ENCODE peak calls at places on chromosomes 12 and 14, in six cellular contexts. One of them, this sample, is unnamed.

GRCh38 chr12:27541031-27541719 is 17.2 kb downstream of the PPFIBP1 start:
- DNase-seq in iPS DF 19.7: no peak
- DNase-seq in NCI-H345: no peak
- DNase-seq in NCI-H748 treated with DMSO at 0.1 percent for 48 hours: no peak
- DNase-seq in HT1080: no peak
- DNase-seq in fibroblast of mammary gland: no peak
- DNase-seq in this sample: no peak

GRCh38 chr14:58150243-58150805 is 1.7 kb downstream of the ARMH4 start:
- DNase-seq in NCI-H345: no peak
- DNase-seq in iPS DF 19.7: no peak
- DNase-seq in HT1080: no peak
- DNase-seq in NCI-H748 treated with DMSO at 0.1 percent for 48 hours: no peak
- DNase-seq in fibroblast of mammary gland: no peak
- DNase-seq in this sample: no peak

GRCh38 chr12:125983094-125983783 is 918.0 kb downstream of the AACS start:
- DNase-seq in HT1080: peak
- DNase-seq in NCI-H345: no peak
- DNase-seq in fibroblast of mammary gland: no peak
- DNase-seq in iPS DF 19.7: peak
- DNase-seq in NCI-H748 treated with DMSO at 0.1 percent for 48 hours: peak
- DNase-seq in this sample: no peak

GRCh38 chr12:100141666-100141997 is 1.0 kb downstream of the BLTP3B start:
- DNase-seq in HT1080: peak
- DNase-seq in NCI-H345: no peak
- DNase-seq in fibroblast of mammary gland: peak
- DNase-seq in iPS DF 19.7: no peak
- DNase-seq in NCI-H748 treated with DMSO at 0.1 percent for 48 hours: no peak
- DNase-seq in this sample: no peak

GRCh38 chr14:105119410-105120025 is 49.1 kb downstream of the JAG2 start:
- DNase-seq in NCI-H748 treated with DMSO at 0.1 percent for 48 hours: no peak
- DNase-seq in NCI-H345: no peak
- DNase-seq in iPS DF 19.7: no peak
- DNase-seq in fibroblast of mammary gland: no peak
- DNase-seq in HT1080: no peak
- DNase-seq in this sample: no peak

GRCh38 chr12:121009744-121010143 is 6.5 kb downstream of the C12orf43 start:
- DNase-seq in NCI-H748 treated with DMSO at 0.1 percent for 48 hours: no peak
- DNase-seq in NCI-H345: no peak
- DNase-seq in HT1080: peak
- DNase-seq in fibroblast of mammary gland: peak
- DNase-seq in iPS DF 19.7: no peak
- DNase-seq in this sample: no peak

GRCh38 chr14:77544571-77544970 is 46.0 kb upstream of the ISM2 start:
- DNase-seq in NCI-H345: no peak
- DNase-seq in fibroblast of mammary gland: no peak
- DNase-seq in iPS DF 19.7: no peak
- DNase-seq in NCI-H748 treated with DMSO at 0.1 percent for 48 hours: no peak
- DNase-seq in HT1080: no peak
- DNase-seq in this sample: no peak

GRCh38 chr14:69077841-69078240 is 75.1 kb downstream of the DCAF5 start:
- DNase-seq in NCI-H345: no peak
- DNase-seq in NCI-H748 treated with DMSO at 0.1 percent for 48 hours: no peak
- DNase-seq in fibroblast of mammary gland: peak
- DNase-seq in iPS DF 19.7: no peak
- DNase-seq in HT1080: peak
- DNase-seq in this sample: no peak

GRCh38 chr14:60164404-60164716 is 838 bp downstream of the DHRS7 start:
- DNase-seq in HT1080: no peak
- DNase-seq in fibroblast of mammary gland: no peak
- DNase-seq in NCI-H748 treated with DMSO at 0.1 percent for 48 hours: no peak
- DNase-seq in NCI-H345: no peak
- DNase-seq in iPS DF 19.7: no peak
- DNase-seq in this sample: no peak

GRCh38 chr12:81365284-81365683 is 287.4 kb downstream of the ACSS3 start:
- DNase-seq in NCI-H345: no peak
- DNase-seq in iPS DF 19.7: no peak
- DNase-seq in fibroblast of mammary gland: no peak
- DNase-seq in NCI-H748 treated with DMSO at 0.1 percent for 48 hours: no peak
- DNase-seq in HT1080: no peak
- DNase-seq in this sample: no peak

GRCh38 chr12:127254420-127254955 is 1012.5 kb upstream of the TMEM132C start:
- DNase-seq in NCI-H748 treated with DMSO at 0.1 percent for 48 hours: no peak
- DNase-seq in HT1080: no peak
- DNase-seq in iPS DF 19.7: no peak
- DNase-seq in fibroblast of mammary gland: no peak
- DNase-seq in NCI-H345: no peak
- DNase-seq in this sample: no peak

GRCh38 chr14:79056879-79057278 is 886.7 kb downstream of the NRXN3 start:
- DNase-seq in HT1080: peak
- DNase-seq in NCI-H345: no peak
- DNase-seq in NCI-H748 treated with DMSO at 0.1 percent for 48 hours: no peak
- DNase-seq in iPS DF 19.7: no peak
- DNase-seq in fibroblast of mammary gland: no peak
- DNase-seq in this sample: no peak

GRCh38 chr14:95559203-95559602 is 24.4 kb downstream of the GLRX5 start:
- DNase-seq in NCI-H748 treated with DMSO at 0.1 percent for 48 hours: no peak
- DNase-seq in HT1080: no peak
- DNase-seq in NCI-H345: no peak
- DNase-seq in iPS DF 19.7: no peak
- DNase-seq in fibroblast of mammary gland: no peak
- DNase-seq in this sample: no peak

GRCh38 chr12:32437095-32437515 is 37.7 kb downstream of the FGD4 start:
- DNase-seq in NCI-H748 treated with DMSO at 0.1 percent for 48 hours: no peak
- DNase-seq in HT1080: peak
- DNase-seq in NCI-H345: no peak
- DNase-seq in fibroblast of mammary gland: peak
- DNase-seq in iPS DF 19.7: no peak
- DNase-seq in this sample: no peak

GRCh38 chr14:100037351-100037750 is 27.9 kb upstream of the EVL start:
- DNase-seq in NCI-H345: no peak
- DNase-seq in iPS DF 19.7: no peak
- DNase-seq in NCI-H748 treated with DMSO at 0.1 percent for 48 hours: no peak
- DNase-seq in HT1080: no peak
- DNase-seq in fibroblast of mammary gland: peak
- DNase-seq in this sample: no peak

GRCh38 chr12:90174198-90174510 is 465.5 kb upstream of the ATP2B1 start:
- DNase-seq in fibroblast of mammary gland: peak
- DNase-seq in NCI-H345: peak
- DNase-seq in HT1080: peak
- DNase-seq in iPS DF 19.7: no peak
- DNase-seq in NCI-H748 treated with DMSO at 0.1 percent for 48 hours: no peak
- DNase-seq in this sample: no peak

GRCh38 chr12:129788506-129788905 is 115.3 kb downstream of the TMEM132D start:
- DNase-seq in iPS DF 19.7: no peak
- DNase-seq in fibroblast of mammary gland: no peak
- DNase-seq in NCI-H345: no peak
- DNase-seq in HT1080: peak
- DNase-seq in NCI-H748 treated with DMSO at 0.1 percent for 48 hours: no peak
- DNase-seq in this sample: no peak

GRCh38 chr14:20986811-20987210 is 3.0 kb upstream of the METTL17 start:
- DNase-seq in iPS DF 19.7: no peak
- DNase-seq in HT1080: peak
- DNase-seq in NCI-H345: no peak
- DNase-seq in fibroblast of mammary gland: peak
- DNase-seq in NCI-H748 treated with DMSO at 0.1 percent for 48 hours: no peak
- DNase-seq in this sample: no peak